ENCODE peak calls at places on chromosomes 1 and 21, in eight cellular contexts. One of them, this sample, is unnamed.

GRCh38 chr1:241396747-241397691 is 40.0 kb upstream of the RGS7 start:
- DNase-seq in heart left ventricle: no peak
- DNase-seq in omental fat pad: no peak
- DNase-seq in GM12865: no peak
- DNase-seq in heart right ventricle: no peak
- DNase-seq in tibial nerve: no peak
- DNase-seq in fibroblast of the aortic adventitia: no peak
- DNase-seq in esophagus muscularis mucosa: peak; percentile 50
- DNase-seq in this sample: no peak

GRCh38 chr21:44752701-44753235 is 41.4 kb upstream of the TSPEAR start:
- DNase-seq in heart right ventricle: no peak
- DNase-seq in GM12865: no peak
- DNase-seq in fibroblast of the aortic adventitia: peak; percentile 27
- DNase-seq in esophagus muscularis mucosa: no peak
- DNase-seq in heart left ventricle: no peak
- DNase-seq in omental fat pad: no peak
- DNase-seq in tibial nerve: no peak
- DNase-seq in this sample: no peak

GRCh38 chr1:56468472-56468871 is 110.9 kb downstream of the PLPP3 start:
- DNase-seq in omental fat pad: no peak
- DNase-seq in fibroblast of the aortic adventitia: no peak
- DNase-seq in tibial nerve: no peak
- DNase-seq in heart left ventricle: no peak
- DNase-seq in heart right ventricle: no peak
- DNase-seq in esophagus muscularis mucosa: no peak
- DNase-seq in GM12865: no peak
- DNase-seq in this sample: no peak

GRCh38 chr1:233251321-233251720 is 44.2 kb downstream of the PCNX2 start:
- DNase-seq in esophagus muscularis mucosa: no peak
- DNase-seq in tibial nerve: no peak
- DNase-seq in heart left ventricle: no peak
- DNase-seq in heart right ventricle: no peak
- DNase-seq in omental fat pad: no peak
- DNase-seq in GM12865: no peak
- DNase-seq in fibroblast of the aortic adventitia: no peak
- DNase-seq in this sample: no peak

GRCh38 chr1:31033573-31033972 is 31.9 kb downstream of the PUM1 start:
- DNase-seq in fibroblast of the aortic adventitia: no peak
- DNase-seq in esophagus muscularis mucosa: no peak
- DNase-seq in tibial nerve: no peak
- DNase-seq in GM12865: no peak
- DNase-seq in omental fat pad: no peak
- DNase-seq in heart left ventricle: no peak
- DNase-seq in heart right ventricle: no peak
- DNase-seq in this sample: no peak

GRCh38 chr21:37855568-37856391 is 60.5 kb downstream of the KCNJ6 start:
- DNase-seq in esophagus muscularis mucosa: no peak
- DNase-seq in fibroblast of the aortic adventitia: peak; percentile 22
- DNase-seq in heart right ventricle: no peak
- DNase-seq in GM12865: no peak
- DNase-seq in tibial nerve: no peak
- DNase-seq in omental fat pad: no peak
- DNase-seq in heart left ventricle: no peak
- DNase-seq in this sample: no peak

GRCh38 chr1:107678993-107679392 is 286.0 kb downstream of the VAV3 start:
- DNase-seq in heart left ventricle: no peak
- DNase-seq in GM12865: peak; percentile 5
- DNase-seq in omental fat pad: no peak
- DNase-seq in tibial nerve: no peak
- DNase-seq in heart right ventricle: no peak
- DNase-seq in esophagus muscularis mucosa: no peak
- DNase-seq in fibroblast of the aortic adventitia: no peak
- DNase-seq in this sample: no peak

GRCh38 chr1:8409107-8409506 is 91.2 kb downstream of the SLC45A1 start:
- DNase-seq in fibroblast of the aortic adventitia: peak; percentile 82
- DNase-seq in heart left ventricle: no peak
- DNase-seq in esophagus muscularis mucosa: no peak
- DNase-seq in GM12865: peak; percentile 19
- DNase-seq in tibial nerve: peak; percentile 22
- DNase-seq in omental fat pad: no peak
- DNase-seq in heart right ventricle: peak; percentile 44
- DNase-seq in this sample: no peak

GRCh38 chr1:15459771-15460719 is 3.5 kb downstream of the CELA2A start:
- DNase-seq in omental fat pad: no peak
- DNase-seq in esophagus muscularis mucosa: no peak
- DNase-seq in heart right ventricle: no peak
- DNase-seq in tibial nerve: no peak
- DNase-seq in heart left ventricle: no peak
- DNase-seq in fibroblast of the aortic adventitia: no peak
- DNase-seq in GM12865: no peak
- DNase-seq in this sample: no peak

GRCh38 chr1:201516511-201517127 is 9.7 kb upstream of the CSRP1 start:
- DNase-seq in esophagus muscularis mucosa: no peak
- DNase-seq in tibial nerve: no peak
- DNase-seq in fibroblast of the aortic adventitia: no peak
- DNase-seq in heart left ventricle: no peak
- DNase-seq in omental fat pad: no peak
- DNase-seq in GM12865: no peak
- DNase-seq in heart right ventricle: no peak
- DNase-seq in this sample: no peak

GRCh38 chr1:161956097-161956496 is 67.6 kb downstream of the OLFML2B start:
- DNase-seq in omental fat pad: no peak
- DNase-seq in tibial nerve: no peak
- DNase-seq in fibroblast of the aortic adventitia: peak; percentile 97
- DNase-seq in GM12865: no peak
- DNase-seq in heart left ventricle: no peak
- DNase-seq in esophagus muscularis mucosa: no peak
- DNase-seq in heart right ventricle: peak; percentile 36
- DNase-seq in this sample: no peak

GRCh38 chr1:11930571-11931445 is 3.7 kb upstream of the PLOD1 start:
- DNase-seq in fibroblast of the aortic adventitia: peak; percentile 68
- DNase-seq in esophagus muscularis mucosa: no peak
- DNase-seq in heart left ventricle: peak; percentile 56
- DNase-seq in omental fat pad: no peak
- DNase-seq in tibial nerve: no peak
- DNase-seq in GM12865: no peak
- DNase-seq in heart right ventricle: peak; percentile 71
- DNase-seq in this sample: no peak

GRCh38 chr1:208036177-208036808 is 125.4 kb upstream of the CD34 start:
- DNase-seq in GM12865: peak; percentile 26
- DNase-seq in heart left ventricle: no peak
- DNase-seq in omental fat pad: no peak
- DNase-seq in tibial nerve: no peak
- DNase-seq in fibroblast of the aortic adventitia: peak; percentile 27
- DNase-seq in esophagus muscularis mucosa: no peak
- DNase-seq in heart right ventricle: no peak
- DNase-seq in this sample: no peak

GRCh38 chr1:113677250-113678158 is 81.8 kb downstream of the PHTF1 start:
- DNase-seq in omental fat pad: no peak
- DNase-seq in heart right ventricle: peak; percentile 35
- DNase-seq in tibial nerve: peak; percentile 20
- DNase-seq in GM12865: peak; percentile 52
- DNase-seq in esophagus muscularis mucosa: no peak
- DNase-seq in fibroblast of the aortic adventitia: peak; percentile 77
- DNase-seq in heart left ventricle: peak; percentile 22
- DNase-seq in this sample: no peak

GRCh38 chr1:225662155-225662554 is 9.2 kb upstream of the ENAH start:
- DNase-seq in esophagus muscularis mucosa: no peak
- DNase-seq in omental fat pad: no peak
- DNase-seq in fibroblast of the aortic adventitia: peak; percentile 29
- DNase-seq in tibial nerve: no peak
- DNase-seq in heart right ventricle: no peak
- DNase-seq in GM12865: no peak
- DNase-seq in heart left ventricle: no peak
- DNase-seq in this sample: no peak

GRCh38 chr1:70208292-70208691 is 2.9 kb upstream of the LRRC40 start:
- DNase-seq in GM12865: no peak
- DNase-seq in fibroblast of the aortic adventitia: no peak
- DNase-seq in heart right ventricle: no peak
- DNase-seq in esophagus muscularis mucosa: no peak
- DNase-seq in tibial nerve: no peak
- DNase-seq in omental fat pad: no peak
- DNase-seq in heart left ventricle: no peak
- DNase-seq in this sample: no peak

GRCh38 chr1:184982002-184982954 is 8.0 kb upstream of the NIBAN1 start:
- DNase-seq in fibroblast of the aortic adventitia: peak; percentile 84
- DNase-seq in heart left ventricle: peak; percentile 81
- DNase-seq in omental fat pad: peak; percentile 45
- DNase-seq in tibial nerve: peak; percentile 79
- DNase-seq in esophagus muscularis mucosa: peak; percentile 95
- DNase-seq in GM12865: peak; percentile 86
- DNase-seq in heart right ventricle: peak; percentile 77
- DNase-seq in this sample: peak; percentile 85

GRCh38 chr21:27564684-27565280 is 597.9 kb upstream of the ADAMTS5 start:
- DNase-seq in esophagus muscularis mucosa: no peak
- DNase-seq in fibroblast of the aortic adventitia: peak; percentile 71
- DNase-seq in heart right ventricle: peak; percentile 43
- DNase-seq in tibial nerve: peak; percentile 53
- DNase-seq in heart left ventricle: peak; percentile 40
- DNase-seq in GM12865: peak; percentile 25
- DNase-seq in omental fat pad: no peak
- DNase-seq in this sample: peak; percentile 32

GRCh38 chr1:235327559-235328270 is at the start of gene ARID4B:
- DNase-seq in GM12865: no peak
- DNase-seq in fibroblast of the aortic adventitia: no peak
- DNase-seq in heart right ventricle: no peak
- DNase-seq in esophagus muscularis mucosa: no peak
- DNase-seq in omental fat pad: peak; percentile 55
- DNase-seq in heart left ventricle: no peak
- DNase-seq in tibial nerve: no peak
- DNase-seq in this sample: peak; percentile 70

GRCh38 chr1:111323231-111323630 is 32.6 kb downstream of the CHIA start:
- DNase-seq in tibial nerve: no peak
- DNase-seq in heart left ventricle: no peak
- DNase-seq in GM12865: no peak
- DNase-seq in heart right ventricle: no peak
- DNase-seq in omental fat pad: no peak
- DNase-seq in fibroblast of the aortic adventitia: no peak
- DNase-seq in esophagus muscularis mucosa: no peak
- DNase-seq in this sample: no peak

GRCh38 chr1:156373546-156373945 is 4.5 kb downstream of the RHBG start:
- DNase-seq in heart left ventricle: no peak
- DNase-seq in tibial nerve: no peak
- DNase-seq in heart right ventricle: no peak
- DNase-seq in esophagus muscularis mucosa: no peak
- DNase-seq in fibroblast of the aortic adventitia: no peak
- DNase-seq in GM12865: no peak
- DNase-seq in omental fat pad: no peak
- DNase-seq in this sample: no peak

GRCh38 chr1:60866251-60866650 is 216.1 kb upstream of the NFIA start:
- DNase-seq in fibroblast of the aortic adventitia: no peak
- DNase-seq in esophagus muscularis mucosa: no peak
- DNase-seq in omental fat pad: no peak
- DNase-seq in GM12865: no peak
- DNase-seq in heart left ventricle: no peak
- DNase-seq in heart right ventricle: no peak
- DNase-seq in tibial nerve: no peak
- DNase-seq in this sample: no peak
- TF ChIP-seq CTCF in fibroblast of the aortic adventitia: no peak
- TF ChIP-seq CTCF in esophagus muscularis mucosa: no peak
- TF ChIP-seq CTCF in omental fat pad: no peak
- TF ChIP-seq CTCF in GM12865: no peak
- TF ChIP-seq CTCF in heart left ventricle: no peak
- TF ChIP-seq CTCF in heart right ventricle: no peak
- TF ChIP-seq CTCF in tibial nerve: no peak
- TF ChIP-seq CTCF in this sample: no peak

GRCh38 chr1:46530791-46531409 is 20.5 kb downstream of the KNCN start:
- DNase-seq in esophagus muscularis mucosa: no peak
- DNase-seq in omental fat pad: no peak
- DNase-seq in heart right ventricle: no peak
- DNase-seq in GM12865: no peak
- DNase-seq in heart left ventricle: no peak
- DNase-seq in fibroblast of the aortic adventitia: no peak
- DNase-seq in tibial nerve: no peak
- DNase-seq in this sample: no peak
- TF ChIP-seq CTCF in esophagus muscularis mucosa: no peak
- TF ChIP-seq CTCF in omental fat pad: no peak
- TF ChIP-seq CTCF in heart right ventricle: no peak
- TF ChIP-seq CTCF in GM12865: no peak
- TF ChIP-seq CTCF in heart left ventricle: no peak
- TF ChIP-seq CTCF in fibroblast of the aortic adventitia: peak; percentile 30
- TF ChIP-seq CTCF in tibial nerve: no peak
- TF ChIP-seq CTCF in this sample: no peak

DNA sequence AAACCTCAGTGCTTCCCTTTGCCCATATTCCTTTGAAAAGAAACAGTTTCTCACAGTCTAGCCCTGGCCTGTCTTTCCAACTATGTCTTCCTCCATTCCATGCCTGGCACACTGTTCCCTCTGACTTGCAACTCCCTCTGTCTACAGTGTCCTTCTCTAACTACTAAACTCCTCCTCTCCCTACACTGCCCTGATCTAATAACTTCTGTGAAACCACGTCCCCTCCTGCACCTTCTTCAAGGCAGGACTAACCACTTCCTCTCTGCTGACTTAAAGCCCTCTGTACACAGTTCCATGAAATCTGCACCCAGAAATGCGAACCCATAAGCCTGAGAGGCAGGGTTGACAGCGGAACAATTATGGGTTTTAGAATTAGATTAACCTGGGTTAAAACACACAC is 62.2 kb upstream of the ATP1B1 start:
- DNase-seq in GM12865: peak; percentile 77
- DNase-seq in heart left ventricle: no peak
- DNase-seq in esophagus muscularis mucosa: peak; percentile 81
- DNase-seq in heart right ventricle: no peak
- DNase-seq in fibroblast of the aortic adventitia: no peak
- DNase-seq in omental fat pad: no peak
- DNase-seq in tibial nerve: no peak
- DNase-seq in this sample: peak; percentile 68
- TF ChIP-seq CTCF in GM12865: no peak
- TF ChIP-seq CTCF in heart left ventricle: no peak
- TF ChIP-seq CTCF in esophagus muscularis mucosa: no peak
- TF ChIP-seq CTCF in heart right ventricle: no peak
- TF ChIP-seq CTCF in fibroblast of the aortic adventitia: no peak
- TF ChIP-seq CTCF in omental fat pad: no peak
- TF ChIP-seq CTCF in tibial nerve: no peak
- TF ChIP-seq CTCF in this sample: no peak

GRCh38 chr1:155318082-155318481 is 2.6 kb upstream of the RUSC1 start:
- DNase-seq in esophagus muscularis mucosa: no peak
- DNase-seq in fibroblast of the aortic adventitia: no peak
- DNase-seq in tibial nerve: no peak
- DNase-seq in GM12865: no peak
- DNase-seq in heart left ventricle: no peak
- DNase-seq in heart right ventricle: no peak
- DNase-seq in omental fat pad: no peak
- DNase-seq in this sample: no peak

GRCh38 chr1:155313266-155313665 is 4.6 kb downstream of the FDPS start:
- DNase-seq in tibial nerve: no peak
- DNase-seq in heart left ventricle: no peak
- DNase-seq in omental fat pad: no peak
- DNase-seq in esophagus muscularis mucosa: no peak
- DNase-seq in fibroblast of the aortic adventitia: no peak
- DNase-seq in GM12865: no peak
- DNase-seq in heart right ventricle: no peak
- DNase-seq in this sample: no peak

GRCh38 chr1:155320252-155320651 is 442 bp upstream of the RUSC1 start:
- DNase-seq in omental fat pad: no peak
- DNase-seq in GM12865: no peak
- DNase-seq in tibial nerve: no peak
- DNase-seq in heart right ventricle: no peak
- DNase-seq in heart left ventricle: no peak
- DNase-seq in esophagus muscularis mucosa: no peak
- DNase-seq in fibroblast of the aortic adventitia: no peak
- DNase-seq in this sample: no peak

GRCh38 chr1:155319536-155319935 is 1.2 kb upstream of the RUSC1 start:
- DNase-seq in esophagus muscularis mucosa: no peak
- DNase-seq in GM12865: no peak
- DNase-seq in omental fat pad: no peak
- DNase-seq in heart right ventricle: no peak
- DNase-seq in heart left ventricle: no peak
- DNase-seq in tibial nerve: no peak
- DNase-seq in fibroblast of the aortic adventitia: no peak
- DNase-seq in this sample: no peak

GRCh38 chr1:155316922-155317321 is 3.8 kb upstream of the RUSC1 start:
- DNase-seq in esophagus muscularis mucosa: no peak
- DNase-seq in heart right ventricle: no peak
- DNase-seq in omental fat pad: no peak
- DNase-seq in tibial nerve: no peak
- DNase-seq in GM12865: no peak
- DNase-seq in heart left ventricle: no peak
- DNase-seq in fibroblast of the aortic adventitia: no peak
- DNase-seq in this sample: no peak
- TF ChIP-seq CTCF in esophagus muscularis mucosa: no peak
- TF ChIP-seq CTCF in heart right ventricle: no peak
- TF ChIP-seq CTCF in omental fat pad: no peak
- TF ChIP-seq CTCF in tibial nerve: no peak
- TF ChIP-seq CTCF in GM12865: no peak
- TF ChIP-seq CTCF in heart left ventricle: no peak
- TF ChIP-seq CTCF in fibroblast of the aortic adventitia: no peak
- TF ChIP-seq CTCF in this sample: no peak

This sample was measured in activated CD8-positive, alpha-beta T cell treated with anti-CD3 and anti-CD28 coated beads for 36 hours.